ENCODE peak calls at places on chromosomes 16 and 17, in six cellular contexts. N, B, I, H, A and S are unnamed samples.

GRCh38 chr17:68695659-68696058 is 94.5 kb upstream of the FAM20A start:
- DNase-seq in B (no peak), I (no peak), N (no peak), A (no peak), H (no peak), S (no peak)

GRCh38 chr17:41583137-41584127 is 3.3 kb downstream of the KRT14 start:
- DNase-seq in I (no peak), N (no peak), H (no peak), B (no peak), A (no peak), S (peak)

GRCh38 chr17:16482253-16482652 is 9.7 kb downstream of the LRRC75A start:
- DNase-seq in N (no peak), I (no peak), A (no peak), B (no peak), H (no peak), S (no peak)

GRCh38 chr17:38879878-38880727 is 10.2 kb downstream of the LASP1 start:
- DNase-seq in A (peak), I (peak), B (no peak), N (peak), H (peak), S (no peak)

GRCh38 chr16:29824589-29825144 is 4.4 kb downstream of the MVP start:
- DNase-seq in B (no peak), N (no peak), H (peak), I (peak), A (no peak), S (no peak)

GRCh38 chr17:32551186-32551955 is 64.6 kb downstream of the CDK5R1 start:
- DNase-seq in N (no peak), A (no peak), B (no peak), I (peak), H (peak), S (peak)

GRCh38 chr16:16062023-16062932 is 112.9 kb downstream of the ABCC1 start:
- DNase-seq in N (no peak), H (no peak), A (no peak), B (no peak), I (peak), S (no peak)

GRCh38 chr17:45262516-45263476 is 902 bp upstream of the SPATA32 start:
- DNase-seq in H (peak), N (peak), I (peak), B (no peak), A (peak), S (no peak)

GRCh38 chr17:17416400-17417360 is 60.1 kb upstream of the MED9 start:
- DNase-seq in B (no peak), H (peak), N (no peak), A (no peak), I (peak), S (no peak)

GRCh38 chr16:52497067-52497816 is 49.7 kb downstream of the TOX3 start:
- DNase-seq in A (no peak), B (no peak), I (no peak), H (no peak), N (no peak), S (no peak)

GRCh38 chr16:81266680-81267095 is 28.2 kb downstream of the BCO1 start:
- DNase-seq in N (no peak), I (no peak), H (no peak), B (no peak), A (no peak), S (no peak)

GRCh38 chr17:36817483-36818048 is 119.7 kb upstream of the LHX1 start:
- DNase-seq in I (no peak), B (no peak), N (no peak), A (no peak), H (no peak), S (no peak)

GRCh38 chr16:69057400-69058378 is 47.8 kb upstream of the HAS3 start:
- DNase-seq in H (peak), I (peak), A (no peak), B (no peak), N (no peak), S (no peak)

GRCh38 chr17:80190716-80191115 is 20.9 kb downstream of the CARD14 start:
- DNase-seq in B (no peak), N (peak), I (no peak), H (no peak), A (no peak), S (no peak)

GRCh38 chr17:50593321-50593720 is 32.8 kb downstream of the CACNA1G start:
- DNase-seq in I (peak), B (peak), A (peak), H (no peak), N (peak), S (peak)

GRCh38 chr16:50036426-50036825 is 11.4 kb downstream of the CNEP1R1 start:
- DNase-seq in B (no peak), N (no peak), A (no peak), I (no peak), H (no peak), S (no peak)

GRCh38 chr16:35492225-35492624 is 2032.8 kb downstream of the TP53TG3F start:
- DNase-seq in A (no peak), N (no peak), B (no peak), H (no peak), I (no peak), S (no peak)

GRCh38 chr16:49417354-49417753 is 43.8 kb downstream of the C16orf78 start:
- DNase-seq in H (no peak), N (no peak), A (no peak), B (no peak), I (no peak), S (no peak)

GRCh38 chr17:6492892-6493674 is 48.8 kb downstream of the PIMREG start:
- DNase-seq in I (no peak), N (peak), H (no peak), A (no peak), B (no peak), S (no peak)

GRCh38 chr17:77796201-77796860 is 162.2 kb upstream of the TNRC6C start:
- DNase-seq in A (no peak), I (no peak), H (no peak), N (no peak), B (no peak), S (no peak)

GRCh38 chr16:19223235-19223847 is 55.3 kb downstream of the SYT17 start:
- DNase-seq in I (no peak), B (peak), A (peak), N (peak), H (peak), S (peak)

GRCh38 chr17:77613181-77613580 is 345.3 kb upstream of the TNRC6C start:
- DNase-seq in H (no peak), N (no peak), A (no peak), B (no peak), I (no peak), S (no peak)

GRCh38 chr16:89361756-89362155 is 128.6 kb downstream of the ANKRD11 start:
- DNase-seq in A (no peak), B (no peak), N (no peak), H (no peak), I (no peak), S (no peak)

GRCh38 chr17:7855643-7856080 is 796 bp downstream of the TMEM88 start:
- DNase-seq in A (no peak), N (no peak), H (no peak), B (no peak), I (peak), S (no peak)

GRCh38 chr16:1706386-1707192 is 594 bp downstream of the MAPK8IP3 start:
- DNase-seq in B (no peak), H (peak), A (peak), I (peak), N (no peak), S (no peak)

GRCh38 chr16:23072769-23073549 is 76.3 kb downstream of the USP31 start:
- DNase-seq in I (peak), H (peak), A (no peak), B (no peak), N (no peak), S (peak)

GRCh38 chr16:69526831-69527655 is 38.7 kb upstream of the NFAT5 start:
- DNase-seq in N (no peak), A (no peak), H (no peak), I (no peak), B (no peak), S (no peak)

GRCh38 chr17:19398301-19399181 is 11.6 kb upstream of the MFAP4 start:
- DNase-seq in A (no peak), B (no peak), N (no peak), H (no peak), I (peak), S (peak)

GRCh38 chr17:75181608-75182318 is 996 bp downstream of the SUMO2 start:
- DNase-seq in B (no peak), N (no peak), A (no peak), I (peak), H (no peak), S (no peak)

GRCh38 chr16:73831197-73831596 is 465.4 kb upstream of the PSMD7 start:
- DNase-seq in H (no peak), N (no peak), B (no peak), I (no peak), A (no peak), S (no peak)
- H4K91ac ChIP-seq in H (no peak), N (no peak), B (no peak), I (no peak), A (no peak), S (no peak)

DNA sequence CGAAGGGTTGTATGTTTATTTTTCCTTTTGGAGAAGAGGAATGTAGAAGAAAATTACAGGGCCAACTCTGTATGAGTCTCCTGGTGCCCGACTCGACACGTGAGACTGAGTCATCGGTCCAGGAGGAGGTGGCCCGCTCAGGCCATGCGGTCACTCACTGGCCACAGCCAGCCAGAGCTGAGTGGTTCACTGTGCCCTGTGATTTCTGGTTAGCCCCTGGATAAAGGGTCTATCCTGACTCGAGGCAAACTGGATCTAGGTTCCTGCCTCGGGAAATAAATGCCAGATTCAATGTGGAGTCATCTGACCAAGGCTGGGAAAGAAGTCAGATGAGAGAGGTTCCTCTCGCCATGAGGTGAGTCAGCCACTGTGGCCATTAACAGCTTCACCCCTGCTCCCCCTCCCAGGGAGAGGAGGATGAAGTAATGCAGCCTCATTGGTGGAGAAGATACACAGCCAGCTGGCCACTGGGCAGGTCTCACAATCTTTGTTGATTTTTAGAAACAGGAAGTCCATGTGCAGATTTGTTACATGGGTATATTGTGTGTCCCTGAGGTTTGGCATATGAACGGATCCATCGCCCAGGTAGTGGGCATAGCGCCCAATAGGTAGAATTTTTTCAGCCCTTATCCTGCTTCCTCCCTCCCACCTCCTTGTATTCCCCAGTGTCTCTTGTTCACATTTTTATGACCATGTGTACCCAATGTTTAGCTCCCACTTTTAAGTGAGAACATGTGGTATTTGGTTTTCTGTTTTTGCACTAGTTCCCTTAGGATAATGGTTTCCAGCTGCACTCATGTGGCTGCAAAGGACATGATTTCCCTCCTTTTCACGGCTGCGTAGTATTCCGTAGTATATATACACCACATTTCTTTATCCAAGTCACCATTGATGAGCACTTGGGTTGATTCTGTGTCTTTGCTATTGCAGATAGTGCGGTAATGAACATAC is 21.7 kb upstream of the USP36 start:
- DNase-seq in I (peak), A (no peak), H (peak), N (no peak), B (no peak), S (peak)
- H3K9ac ChIP-seq in I (peak), A (no peak), H (peak), N (no peak), B (no peak), S (no peak)

GRCh38 chr17:76437467-76438402 is 15.2 kb downstream of the UBE2O start:
- DNase-seq in B (no peak), N (no peak), H (no peak), I (no peak), A (no peak), S (no peak)
- H3K4me2 ChIP-seq in B (no peak), N (no peak), H (peak), I (no peak), A (no peak), S (no peak)

DNA sequence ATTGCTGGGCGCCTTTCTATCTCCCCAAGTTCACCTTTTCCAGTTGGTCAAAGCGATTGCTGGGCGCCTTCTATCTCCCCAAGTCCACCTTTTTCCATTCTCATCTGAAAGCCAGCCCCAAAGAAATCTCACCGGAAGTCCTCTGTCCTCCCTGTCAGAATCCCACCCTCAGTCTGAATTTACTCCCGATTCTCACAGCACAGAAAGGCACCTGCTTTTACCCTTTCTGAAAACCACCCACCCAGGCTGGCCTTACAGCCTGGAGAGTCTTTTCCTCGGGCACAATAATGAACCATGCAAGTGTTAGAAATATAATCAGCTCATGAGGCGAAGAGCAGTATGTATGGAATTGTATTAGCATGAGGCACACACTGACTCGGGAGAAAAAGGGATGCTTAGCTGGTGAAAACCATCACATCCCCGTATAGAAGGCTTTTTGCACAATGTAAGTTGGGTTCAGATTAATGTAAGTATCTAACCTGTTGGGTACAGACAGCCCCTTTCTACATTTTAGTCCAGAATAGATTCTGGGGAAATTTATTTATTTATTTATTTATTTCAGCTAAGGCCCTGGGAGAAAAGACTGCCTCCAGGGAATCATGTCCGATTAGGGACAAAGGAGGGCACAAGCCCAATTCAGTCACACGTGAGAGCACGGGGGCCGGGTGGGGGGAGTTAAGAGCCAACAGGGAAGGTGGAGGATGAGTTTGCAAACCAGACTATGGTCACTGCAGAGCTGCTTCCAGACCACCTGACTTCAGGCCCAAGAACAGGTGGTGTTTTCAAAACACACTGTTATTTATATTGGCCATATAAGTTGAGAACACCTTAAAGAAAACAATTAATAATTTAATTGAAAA is 1.4 kb upstream of the ZFHX3 start:
- DNase-seq in B (no peak), A (no peak), I (no peak), H (no peak), N (no peak), S (no peak)
- H4K91ac ChIP-seq in B (no peak), A (no peak), I (no peak), H (peak), N (no peak), S (peak)

DNA sequence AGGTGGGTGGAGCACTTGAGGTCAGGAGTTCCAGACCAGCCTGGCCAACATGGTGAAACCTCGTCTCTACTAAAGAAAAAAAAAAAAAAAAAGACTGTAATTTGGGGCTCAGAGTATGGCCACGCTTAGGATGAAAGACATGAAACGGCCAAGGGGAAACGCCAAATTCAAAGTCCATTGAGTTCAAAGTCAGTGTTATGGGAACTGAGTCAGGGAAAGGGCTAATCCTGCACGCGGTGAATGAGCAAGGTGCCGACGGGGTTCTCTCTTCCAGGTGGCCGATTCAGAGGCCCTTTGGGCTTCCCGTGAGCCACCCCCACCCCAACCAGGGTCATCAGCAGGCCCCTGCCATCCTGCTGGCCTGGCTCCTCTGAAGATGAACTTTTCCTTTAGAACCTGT is 7.5 kb upstream of the OSGIN1 start:
- DNase-seq in H (no peak), B (no peak), I (no peak), N (no peak), A (no peak), S (no peak)
- H3K9ac ChIP-seq in H (no peak), B (no peak), I (no peak), N (no peak), A (no peak), S (no peak)

DNA sequence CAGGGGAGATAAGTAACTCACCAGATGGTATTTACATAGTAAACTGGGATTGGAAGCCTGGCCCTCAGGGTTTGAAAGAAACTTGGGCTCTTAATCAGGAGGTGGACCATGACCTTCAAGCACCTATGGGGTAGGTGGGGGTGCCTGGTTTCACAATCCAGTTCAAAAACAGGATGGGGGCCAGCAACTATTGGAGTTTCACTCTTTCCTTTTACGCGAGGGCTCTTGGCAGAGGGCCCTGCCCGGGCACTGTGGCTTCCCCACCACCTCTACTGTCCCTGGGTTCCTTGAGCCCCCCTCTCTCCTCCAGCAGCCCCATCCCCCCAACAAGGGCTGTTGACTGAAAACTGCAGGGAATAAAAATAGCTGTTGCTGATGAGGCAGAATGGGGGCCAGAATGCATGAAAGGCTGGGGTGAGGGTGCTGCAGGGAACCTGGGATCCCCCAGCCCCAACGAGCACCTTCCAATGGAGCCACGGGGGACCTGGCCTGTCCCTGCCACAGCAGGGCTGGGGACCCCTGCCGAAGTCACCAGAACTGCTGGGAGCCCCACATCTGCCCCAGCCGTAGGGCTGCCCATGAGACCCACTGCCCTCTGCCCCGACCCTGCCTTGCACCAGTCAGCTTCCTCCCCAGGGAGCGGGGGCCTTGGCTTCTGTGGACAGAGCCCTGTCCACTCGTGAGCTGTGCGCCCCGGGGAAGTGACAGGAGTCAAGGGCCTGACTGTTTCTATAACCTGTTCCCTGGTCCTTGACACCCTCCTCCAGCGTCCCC is 11.1 kb upstream of the PRR29 start:
- DNase-seq in A (no peak), I (no peak), H (no peak), N (no peak), B (no peak), S (no peak)
- H3K4me2 ChIP-seq in A (no peak), I (no peak), H (no peak), N (no peak), B (no peak), S (no peak)

DNA sequence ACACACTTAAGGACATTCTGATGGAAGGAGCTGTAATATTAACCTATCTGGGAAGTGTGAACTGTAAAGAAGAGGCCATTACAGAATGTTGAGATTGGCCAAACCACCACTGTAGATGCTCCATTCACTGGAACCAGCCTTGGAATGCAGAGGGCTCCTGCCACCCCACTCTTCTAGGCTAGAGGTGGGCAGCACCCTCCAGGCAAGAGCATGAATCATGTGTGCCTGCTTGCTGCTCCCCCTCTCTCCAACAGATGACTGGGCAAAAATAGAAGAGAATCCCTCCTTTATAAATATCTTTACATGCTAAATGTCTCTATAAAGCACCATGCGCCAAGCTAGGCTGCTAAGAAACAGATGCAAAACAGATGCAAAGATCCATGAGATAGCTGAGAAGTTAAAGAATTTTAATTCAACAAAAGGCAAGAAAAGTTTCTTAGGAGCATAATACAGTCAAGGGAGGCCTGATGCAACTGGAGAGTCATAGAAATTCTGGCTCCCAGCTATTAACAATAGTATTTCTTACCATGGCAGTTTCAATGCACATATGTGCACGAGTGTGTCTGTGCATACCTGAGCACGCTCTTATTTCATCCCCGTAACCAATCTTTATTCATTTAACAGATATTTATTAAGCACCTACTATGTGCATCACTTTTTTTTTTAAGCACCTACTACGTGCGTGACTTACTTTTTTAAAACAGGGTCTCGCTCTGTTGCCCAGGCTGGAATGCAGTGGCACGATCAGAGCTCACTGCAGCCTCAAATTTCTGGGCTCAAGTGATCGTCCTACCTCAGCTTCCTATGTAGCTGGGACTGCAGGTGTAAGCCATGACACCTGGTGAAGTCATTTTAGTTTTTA is 53.6 kb downstream of the GRIN2A start:
- DNase-seq in H (no peak), N (no peak), I (no peak), B (no peak), A (no peak), S (no peak)
- H4K91ac ChIP-seq in H (no peak), N (no peak), I (no peak), B (no peak), A (no peak), S (no peak)